ENCODE peak calls at places on chromosomes 5 and 9, in five cellular contexts. One of them, this sample, is unnamed.

GRCh38 chr5:143065996-143066522 is 295.9 kb downstream of the ARHGAP26 start:
- DNase-seq in upper lobe of right lung: no peak
- DNase-seq in thoracic aorta: no peak
- DNase-seq in EL: no peak
- DNase-seq in RWPE1: no peak
- DNase-seq in this sample: no peak

GRCh38 chr9:135990468-135991429 is 29.6 kb upstream of the UBAC1 start:
- DNase-seq in upper lobe of right lung: no peak
- DNase-seq in thoracic aorta: no peak
- DNase-seq in EL: peak
- DNase-seq in RWPE1: peak
- DNase-seq in this sample: no peak

GRCh38 chr9:135040892-135041291 is 46.6 kb upstream of the OLFM1 start:
- DNase-seq in upper lobe of right lung: peak
- DNase-seq in thoracic aorta: no peak
- DNase-seq in EL: no peak
- DNase-seq in RWPE1: no peak
- DNase-seq in this sample: no peak

GRCh38 chr9:80954521-80954920 is 734.8 kb downstream of the TLE1 start:
- DNase-seq in upper lobe of right lung: no peak
- DNase-seq in thoracic aorta: no peak
- DNase-seq in EL: no peak
- DNase-seq in RWPE1: no peak
- DNase-seq in this sample: no peak

GRCh38 chr5:153626836-153627235 is 136.4 kb downstream of the GRIA1 start:
- DNase-seq in upper lobe of right lung: no peak
- DNase-seq in thoracic aorta: no peak
- DNase-seq in EL: no peak
- DNase-seq in RWPE1: no peak
- DNase-seq in this sample: no peak

GRCh38 chr5:141855265-141856029 is 22.8 kb downstream of the PCDH1 start:
- DNase-seq in upper lobe of right lung: peak
- DNase-seq in thoracic aorta: no peak
- DNase-seq in EL: no peak
- DNase-seq in RWPE1: no peak
- DNase-seq in this sample: peak

GRCh38 chr5:178573216-178573615 is 17.0 kb downstream of the COL23A1 start:
- DNase-seq in upper lobe of right lung: no peak
- DNase-seq in thoracic aorta: no peak
- DNase-seq in EL: no peak
- DNase-seq in RWPE1: no peak
- DNase-seq in this sample: peak

GRCh38 chr9:752201-752600 is 89.3 kb upstream of the DMRT1 start:
- DNase-seq in upper lobe of right lung: no peak
- DNase-seq in thoracic aorta: no peak
- DNase-seq in EL: peak
- DNase-seq in RWPE1: peak
- DNase-seq in this sample: no peak

GRCh38 chr5:89596821-89597220 is 713.8 kb upstream of the MEF2C start:
- DNase-seq in upper lobe of right lung: no peak
- DNase-seq in thoracic aorta: no peak
- DNase-seq in EL: no peak
- DNase-seq in RWPE1: no peak
- DNase-seq in this sample: no peak

GRCh38 chr9:98356953-98357352 is 101.5 kb upstream of the TBC1D2 start:
- DNase-seq in upper lobe of right lung: no peak
- DNase-seq in thoracic aorta: no peak
- DNase-seq in EL: peak
- DNase-seq in RWPE1: no peak
- DNase-seq in this sample: no peak

GRCh38 chr9:122055668-122056067 is 37.4 kb downstream of the TTLL11 start:
- DNase-seq in upper lobe of right lung: no peak
- DNase-seq in thoracic aorta: no peak
- DNase-seq in EL: no peak
- DNase-seq in RWPE1: no peak
- DNase-seq in this sample: no peak

This sample was measured in left ventricle myocardium superior.